ENCODE peak calls at places on chromosomes 4 and X, in ten cellular contexts. T is EL, V is amniotic stem cell, L is choroid plexus epithelial cell, U is GM03348, F is cerebellar cortex, B is amygdala, Y is Karpas-422, O is astrocyte, P is ovary. I is an unnamed sample.

GRCh38 chr4:8101213-8101781 is 57.3 kb downstream of the ABLIM2 start:
- DNase-seq in F (peak), B (no peak), P (peak), T (peak), V (no peak), L (peak), Y (no peak), U (peak), O (no peak), I (no peak)

GRCh38 chr4:152735302-152735917 is 44.1 kb downstream of the TIGD4 start:
- DNase-seq in V (no peak), L (peak), P (no peak), O (peak), F (peak), B (no peak), Y (peak), U (peak), T (peak), I (no peak)

GRCh38 chr4:138561276-138561880 is 319.2 kb upstream of the SLC7A11 start:
- DNase-seq in F (no peak), O (no peak), Y (no peak), P (no peak), U (no peak), T (no peak), B (no peak), V (no peak), L (no peak), I (no peak)

GRCh38 chr4:41108481-41108880 is 105.9 kb downstream of the APBB2 start:
- DNase-seq in T (no peak), V (no peak), F (no peak), L (no peak), U (no peak), B (no peak), O (no peak), P (no peak), Y (no peak), I (no peak)

GRCh38 chr4:94798808-94799207 is 41.1 kb downstream of the BMPR1B start:
- DNase-seq in F (no peak), P (no peak), U (peak), T (no peak), B (no peak), Y (no peak), O (peak), V (no peak), L (peak), I (no peak)

GRCh38 chrX:107823456-107823855 is 2.2 kb upstream of the MID2 start:
- DNase-seq in P (no peak), L (peak), O (peak), B (no peak), U (peak), Y (no peak), T (peak), V (peak), F (no peak), I (no peak)

GRCh38 chrX:132401935-132402334 is 86.9 kb downstream of the MBNL3 start:
- DNase-seq in L (peak), O (peak), U (no peak), P (no peak), F (no peak), B (no peak), T (peak), V (no peak), Y (no peak), I (no peak)

GRCh38 chr4:121370729-121371325 is 10.0 kb downstream of the QRFPR start:
- DNase-seq in P (peak), F (peak), U (peak), L (peak), Y (peak), T (peak), V (peak), O (no peak), B (no peak), I (no peak)

GRCh38 chr4:140819621-140820020 is 63.4 kb upstream of the TBC1D9 start:
- DNase-seq in V (no peak), P (no peak), U (no peak), B (no peak), L (no peak), Y (no peak), F (no peak), T (no peak), O (no peak), I (no peak)

GRCh38 chr4:26048378-26048882 is 134.4 kb downstream of the SMIM20 start:
- DNase-seq in L (peak), O (peak), P (peak), B (no peak), V (peak), F (no peak), T (peak), Y (no peak), U (peak), I (no peak)

GRCh38 chr4:151489462-151490203 is 80.7 kb downstream of the FHIP1A start:
- DNase-seq in Y (no peak), P (no peak), V (no peak), U (no peak), O (no peak), T (no peak), B (no peak), L (no peak), F (no peak), I (no peak)

GRCh38 chr4:55781341-55781740 is 38.2 kb upstream of the EXOC1L start:
- DNase-seq in L (no peak), U (no peak), Y (no peak), P (no peak), F (no peak), B (no peak), O (no peak), T (no peak), V (no peak), I (no peak)

GRCh38 chr4:2248821-2249261 is 6.9 kb upstream of the HAUS3 start:
- DNase-seq in F (no peak), O (no peak), Y (no peak), L (no peak), T (no peak), P (no peak), V (no peak), B (no peak), U (peak), I (peak)

GRCh38 chr4:53914313-53915016 is 149.9 kb downstream of the CHIC2 start:
- DNase-seq in O (peak), F (no peak), P (no peak), U (peak), V (peak), B (no peak), Y (no peak), L (peak), T (peak), I (peak)

GRCh38 chrX:72031118-72031517 is 100.6 kb downstream of the RTL5 start:
- DNase-seq in V (no peak), F (no peak), Y (peak), U (no peak), T (no peak), L (no peak), B (no peak), O (no peak), P (no peak), I (no peak)

GRCh38 chr4:186725422-186726149 is 1.9 kb upstream of the FAT1 start:
- DNase-seq in Y (no peak), P (peak), L (peak), V (peak), T (peak), F (peak), U (peak), O (peak), B (peak), I (peak)

GRCh38 chr4:25863347-25863784 is 578 bp upstream of the SEL1L3 start:
- DNase-seq in V (no peak), T (no peak), O (no peak), F (peak), P (no peak), B (no peak), U (no peak), L (no peak), Y (peak), I (no peak)

GRCh38 chr4:71132486-71132885 is 139.0 kb downstream of the DCK start:
- DNase-seq in F (no peak), L (no peak), Y (no peak), O (no peak), U (no peak), P (no peak), V (no peak), B (no peak), T (no peak), I (no peak)

GRCh38 chr4:76208005-76208765 is 5.4 kb downstream of the SCARB2 start:
- DNase-seq in O (peak), P (peak), F (no peak), U (peak), V (peak), L (peak), Y (no peak), T (peak), B (no peak), I (peak)

GRCh38 chrX:48540015-48540350 is 469 bp downstream of the TBC1D25 start:
- DNase-seq in L (peak), U (peak), Y (no peak), B (peak), V (no peak), P (no peak), F (peak), O (no peak), T (peak), I (no peak)

I was measured in esophagus muscularis mucosa.